ENCODE peak calls at places on chromosomes 11 and 22, in seven cellular contexts. One of them, this sample, is unnamed.

GRCh38 chr11:78740175-78741161 is 165.8 kb upstream of the NARS2 start:
- DNase-seq in stimulated activated CD4-positive, alpha-beta T cell treated with anti-CD3 and anti-CD28 coated beads, Interleukin-2, amount 100 ng/mL, for 24 hours: no peak
- DNase-seq in AG09319: no peak
- DNase-seq in lower lobe of right lung: no peak
- DNase-seq in GF-D8: no peak
- DNase-seq in Daoy: no peak
- DNase-seq in A549: no peak
- DNase-seq in this sample: no peak

GRCh38 chr11:6414874-6415328 is 4.0 kb downstream of the APBB1 start:
- DNase-seq in A549: no peak
- DNase-seq in AG09319: no peak
- DNase-seq in lower lobe of right lung: no peak
- DNase-seq in Daoy: no peak
- DNase-seq in GF-D8: no peak
- DNase-seq in stimulated activated CD4-positive, alpha-beta T cell treated with anti-CD3 and anti-CD28 coated beads, Interleukin-2, amount 100 ng/mL, for 24 hours: peak; percentile 29
- DNase-seq in this sample: no peak

GRCh38 chr22:46791201-46791731 is 28.8 kb downstream of the TBC1D22A start:
- DNase-seq in Daoy: peak; percentile 79
- DNase-seq in GF-D8: no peak
- DNase-seq in stimulated activated CD4-positive, alpha-beta T cell treated with anti-CD3 and anti-CD28 coated beads, Interleukin-2, amount 100 ng/mL, for 24 hours: peak; percentile 72
- DNase-seq in AG09319: no peak
- DNase-seq in lower lobe of right lung: no peak
- DNase-seq in A549: no peak
- DNase-seq in this sample: no peak

GRCh38 chr22:49783926-49784629 is 43.6 kb downstream of the BRD1 start:
- DNase-seq in Daoy: no peak
- DNase-seq in A549: no peak
- DNase-seq in lower lobe of right lung: peak; percentile 32
- DNase-seq in AG09319: no peak
- DNase-seq in GF-D8: no peak
- DNase-seq in stimulated activated CD4-positive, alpha-beta T cell treated with anti-CD3 and anti-CD28 coated beads, Interleukin-2, amount 100 ng/mL, for 24 hours: no peak
- DNase-seq in this sample: no peak

GRCh38 chr11:70233511-70233919 is 30.4 kb downstream of the FADD start:
- DNase-seq in AG09319: no peak
- DNase-seq in stimulated activated CD4-positive, alpha-beta T cell treated with anti-CD3 and anti-CD28 coated beads, Interleukin-2, amount 100 ng/mL, for 24 hours: no peak
- DNase-seq in Daoy: peak; percentile 94
- DNase-seq in A549: peak; percentile 94
- DNase-seq in lower lobe of right lung: no peak
- DNase-seq in GF-D8: no peak
- DNase-seq in this sample: no peak

GRCh38 chr11:86183694-86184093 is 60.9 kb upstream of the EED start:
- DNase-seq in Daoy: peak; percentile 57
- DNase-seq in stimulated activated CD4-positive, alpha-beta T cell treated with anti-CD3 and anti-CD28 coated beads, Interleukin-2, amount 100 ng/mL, for 24 hours: peak; percentile 30
- DNase-seq in AG09319: no peak
- DNase-seq in lower lobe of right lung: no peak
- DNase-seq in A549: no peak
- DNase-seq in GF-D8: no peak
- DNase-seq in this sample: no peak

GRCh38 chr11:115616941-115617340 is 112.7 kb upstream of the CADM1 start:
- DNase-seq in A549: no peak
- DNase-seq in lower lobe of right lung: no peak
- DNase-seq in GF-D8: no peak
- DNase-seq in Daoy: peak; percentile 96
- DNase-seq in stimulated activated CD4-positive, alpha-beta T cell treated with anti-CD3 and anti-CD28 coated beads, Interleukin-2, amount 100 ng/mL, for 24 hours: no peak
- DNase-seq in AG09319: peak; percentile 8
- DNase-seq in this sample: no peak

GRCh38 chr11:59523541-59523940 is 12.2 kb downstream of the OR4D9 start:
- DNase-seq in AG09319: no peak
- DNase-seq in GF-D8: no peak
- DNase-seq in Daoy: no peak
- DNase-seq in stimulated activated CD4-positive, alpha-beta T cell treated with anti-CD3 and anti-CD28 coated beads, Interleukin-2, amount 100 ng/mL, for 24 hours: no peak
- DNase-seq in lower lobe of right lung: no peak
- DNase-seq in A549: peak; percentile 30
- DNase-seq in this sample: no peak

GRCh38 chr22:21698430-21699329 is 32.9 kb downstream of the PPIL2 start:
- DNase-seq in AG09319: peak; percentile 19
- DNase-seq in GF-D8: no peak
- DNase-seq in Daoy: no peak
- DNase-seq in lower lobe of right lung: no peak
- DNase-seq in stimulated activated CD4-positive, alpha-beta T cell treated with anti-CD3 and anti-CD28 coated beads, Interleukin-2, amount 100 ng/mL, for 24 hours: no peak
- DNase-seq in A549: no peak
- DNase-seq in this sample: no peak

GRCh38 chr11:18367431-18367830 is 26.9 kb upstream of the LDHA start:
- DNase-seq in GF-D8: no peak
- DNase-seq in A549: no peak
- DNase-seq in Daoy: peak; percentile 6
- DNase-seq in AG09319: no peak
- DNase-seq in stimulated activated CD4-positive, alpha-beta T cell treated with anti-CD3 and anti-CD28 coated beads, Interleukin-2, amount 100 ng/mL, for 24 hours: no peak
- DNase-seq in lower lobe of right lung: no peak
- DNase-seq in this sample: no peak

GRCh38 chr22:37316875-37317371 is 34.6 kb downstream of the CYTH4 start:
- DNase-seq in stimulated activated CD4-positive, alpha-beta T cell treated with anti-CD3 and anti-CD28 coated beads, Interleukin-2, amount 100 ng/mL, for 24 hours: peak; percentile 75
- DNase-seq in Daoy: peak; percentile 94
- DNase-seq in GF-D8: peak; percentile 18
- DNase-seq in AG09319: peak; percentile 61
- DNase-seq in A549: peak; percentile 87
- DNase-seq in lower lobe of right lung: peak; percentile 78
- DNase-seq in this sample: peak; percentile 60

GRCh38 chr22:23180893-23181762 is 819 bp downstream of the BCR start:
- DNase-seq in lower lobe of right lung: peak; percentile 68
- DNase-seq in Daoy: no peak
- DNase-seq in stimulated activated CD4-positive, alpha-beta T cell treated with anti-CD3 and anti-CD28 coated beads, Interleukin-2, amount 100 ng/mL, for 24 hours: peak; percentile 30
- DNase-seq in GF-D8: no peak
- DNase-seq in A549: peak; percentile 26
- DNase-seq in AG09319: no peak
- DNase-seq in this sample: no peak

GRCh38 chr11:73386026-73386425 is 9.8 kb downstream of the RELT start:
- DNase-seq in Daoy: no peak
- DNase-seq in stimulated activated CD4-positive, alpha-beta T cell treated with anti-CD3 and anti-CD28 coated beads, Interleukin-2, amount 100 ng/mL, for 24 hours: no peak
- DNase-seq in A549: no peak
- DNase-seq in AG09319: no peak
- DNase-seq in GF-D8: peak; percentile 83
- DNase-seq in lower lobe of right lung: peak; percentile 82
- DNase-seq in this sample: no peak

GRCh38 chr22:30444632-30445437 is 19.3 kb downstream of the MTFP1 start:
- DNase-seq in A549: peak; percentile 62
- DNase-seq in AG09319: no peak
- DNase-seq in Daoy: peak; percentile 66
- DNase-seq in GF-D8: no peak
- DNase-seq in lower lobe of right lung: no peak
- DNase-seq in stimulated activated CD4-positive, alpha-beta T cell treated with anti-CD3 and anti-CD28 coated beads, Interleukin-2, amount 100 ng/mL, for 24 hours: peak; percentile 62
- DNase-seq in this sample: peak; percentile 65

GRCh38 chr11:17479284-17480214 is 2.9 kb upstream of the ABCC8 start:
- DNase-seq in stimulated activated CD4-positive, alpha-beta T cell treated with anti-CD3 and anti-CD28 coated beads, Interleukin-2, amount 100 ng/mL, for 24 hours: no peak
- DNase-seq in GF-D8: no peak
- DNase-seq in AG09319: no peak
- DNase-seq in lower lobe of right lung: no peak
- DNase-seq in Daoy: peak; percentile 47
- DNase-seq in A549: peak; percentile 24
- DNase-seq in this sample: no peak

GRCh38 chr11:126413843-126414405 is 58.4 kb downstream of the ST3GAL4 start:
- DNase-seq in GF-D8: no peak
- DNase-seq in AG09319: no peak
- DNase-seq in lower lobe of right lung: no peak
- DNase-seq in stimulated activated CD4-positive, alpha-beta T cell treated with anti-CD3 and anti-CD28 coated beads, Interleukin-2, amount 100 ng/mL, for 24 hours: no peak
- DNase-seq in A549: no peak
- DNase-seq in Daoy: no peak
- DNase-seq in this sample: no peak

GRCh38 chr11:2475151-2475918 is 30.5 kb downstream of the KCNQ1 start:
- DNase-seq in AG09319: no peak
- DNase-seq in stimulated activated CD4-positive, alpha-beta T cell treated with anti-CD3 and anti-CD28 coated beads, Interleukin-2, amount 100 ng/mL, for 24 hours: no peak
- DNase-seq in Daoy: no peak
- DNase-seq in GF-D8: no peak
- DNase-seq in A549: no peak
- DNase-seq in lower lobe of right lung: no peak
- DNase-seq in this sample: no peak

GRCh38 chr11:35162795-35163194 is 23.8 kb downstream of the CD44 start:
- DNase-seq in AG09319: no peak
- DNase-seq in Daoy: no peak
- DNase-seq in lower lobe of right lung: no peak
- DNase-seq in A549: no peak
- DNase-seq in stimulated activated CD4-positive, alpha-beta T cell treated with anti-CD3 and anti-CD28 coated beads, Interleukin-2, amount 100 ng/mL, for 24 hours: no peak
- DNase-seq in GF-D8: no peak
- DNase-seq in this sample: no peak

GRCh38 chr22:50119768-50120251 is 30.0 kb downstream of the MOV10L1 start:
- DNase-seq in Daoy: no peak
- DNase-seq in A549: no peak
- DNase-seq in GF-D8: no peak
- DNase-seq in AG09319: no peak
- DNase-seq in lower lobe of right lung: no peak
- DNase-seq in stimulated activated CD4-positive, alpha-beta T cell treated with anti-CD3 and anti-CD28 coated beads, Interleukin-2, amount 100 ng/mL, for 24 hours: no peak
- DNase-seq in this sample: no peak

GRCh38 chr11:67082071-67082791 is 25.6 kb downstream of the RHOD start:
- DNase-seq in A549: no peak
- DNase-seq in GF-D8: no peak
- DNase-seq in AG09319: no peak
- DNase-seq in lower lobe of right lung: no peak
- DNase-seq in Daoy: no peak
- DNase-seq in stimulated activated CD4-positive, alpha-beta T cell treated with anti-CD3 and anti-CD28 coated beads, Interleukin-2, amount 100 ng/mL, for 24 hours: no peak
- DNase-seq in this sample: no peak

GRCh38 chr11:60950024-60950423 is 2.0 kb downstream of the SLC15A3 start:
- DNase-seq in stimulated activated CD4-positive, alpha-beta T cell treated with anti-CD3 and anti-CD28 coated beads, Interleukin-2, amount 100 ng/mL, for 24 hours: no peak
- DNase-seq in Daoy: no peak
- DNase-seq in GF-D8: no peak
- DNase-seq in AG09319: no peak
- DNase-seq in lower lobe of right lung: no peak
- DNase-seq in A549: no peak
- DNase-seq in this sample: no peak

GRCh38 chr22:39241632-39242388 is 3.0 kb downstream of the PDGFB start:
- DNase-seq in Daoy: no peak
- DNase-seq in lower lobe of right lung: no peak
- DNase-seq in GF-D8: no peak
- DNase-seq in AG09319: no peak
- DNase-seq in A549: no peak
- DNase-seq in stimulated activated CD4-positive, alpha-beta T cell treated with anti-CD3 and anti-CD28 coated beads, Interleukin-2, amount 100 ng/mL, for 24 hours: peak; percentile 35
- DNase-seq in this sample: no peak

GRCh38 chr11:10669258-10670033 is 24.1 kb downstream of the IRAG1 start:
- DNase-seq in GF-D8: no peak
- DNase-seq in stimulated activated CD4-positive, alpha-beta T cell treated with anti-CD3 and anti-CD28 coated beads, Interleukin-2, amount 100 ng/mL, for 24 hours: no peak
- DNase-seq in Daoy: peak; percentile 16
- DNase-seq in A549: peak; percentile 29
- DNase-seq in lower lobe of right lung: no peak
- DNase-seq in AG09319: no peak
- DNase-seq in this sample: no peak

GRCh38 chr11:75563501-75563977 is 1.5 kb downstream of the SERPINH1 start:
- DNase-seq in Daoy: no peak
- DNase-seq in A549: no peak
- DNase-seq in lower lobe of right lung: no peak
- DNase-seq in AG09319: no peak
- DNase-seq in stimulated activated CD4-positive, alpha-beta T cell treated with anti-CD3 and anti-CD28 coated beads, Interleukin-2, amount 100 ng/mL, for 24 hours: no peak
- DNase-seq in GF-D8: no peak
- DNase-seq in this sample: no peak

GRCh38 chr11:57566564-57567209 is 785 bp downstream of the UBE2L6 start:
- DNase-seq in GF-D8: no peak
- DNase-seq in lower lobe of right lung: no peak
- DNase-seq in stimulated activated CD4-positive, alpha-beta T cell treated with anti-CD3 and anti-CD28 coated beads, Interleukin-2, amount 100 ng/mL, for 24 hours: peak; percentile 23
- DNase-seq in AG09319: no peak
- DNase-seq in A549: no peak
- DNase-seq in Daoy: no peak
- DNase-seq in this sample: no peak

GRCh38 chr11:1521382-1522080 is 35.0 kb upstream of the MOB2 start:
- DNase-seq in GF-D8: no peak
- DNase-seq in stimulated activated CD4-positive, alpha-beta T cell treated with anti-CD3 and anti-CD28 coated beads, Interleukin-2, amount 100 ng/mL, for 24 hours: no peak
- DNase-seq in AG09319: no peak
- DNase-seq in A549: no peak
- DNase-seq in lower lobe of right lung: no peak
- DNase-seq in Daoy: no peak
- DNase-seq in this sample: no peak

GRCh38 chr11:224424-224823 is 11.7 kb downstream of the SIRT3 start:
- DNase-seq in lower lobe of right lung: no peak
- DNase-seq in Daoy: no peak
- DNase-seq in GF-D8: no peak
- DNase-seq in A549: no peak
- DNase-seq in AG09319: no peak
- DNase-seq in stimulated activated CD4-positive, alpha-beta T cell treated with anti-CD3 and anti-CD28 coated beads, Interleukin-2, amount 100 ng/mL, for 24 hours: no peak
- DNase-seq in this sample: no peak

GRCh38 chr11:8671651-8672062 is 10.8 kb downstream of the TRIM66 start:
- DNase-seq in lower lobe of right lung: no peak
- DNase-seq in stimulated activated CD4-positive, alpha-beta T cell treated with anti-CD3 and anti-CD28 coated beads, Interleukin-2, amount 100 ng/mL, for 24 hours: no peak
- DNase-seq in AG09319: no peak
- DNase-seq in A549: no peak
- DNase-seq in GF-D8: no peak
- DNase-seq in Daoy: peak; percentile 87
- DNase-seq in this sample: no peak

GRCh38 chr11:33544593-33545373 is 155.8 kb downstream of the C11orf91 start:
- DNase-seq in Daoy: no peak
- DNase-seq in lower lobe of right lung: no peak
- DNase-seq in GF-D8: no peak
- DNase-seq in A549: no peak
- DNase-seq in AG09319: no peak
- DNase-seq in stimulated activated CD4-positive, alpha-beta T cell treated with anti-CD3 and anti-CD28 coated beads, Interleukin-2, amount 100 ng/mL, for 24 hours: no peak
- DNase-seq in this sample: no peak

GRCh38 chr11:118349475-118349874 is 5.3 kb downstream of the CD3G start:
- DNase-seq in Daoy: no peak
- DNase-seq in AG09319: no peak
- DNase-seq in GF-D8: no peak
- DNase-seq in stimulated activated CD4-positive, alpha-beta T cell treated with anti-CD3 and anti-CD28 coated beads, Interleukin-2, amount 100 ng/mL, for 24 hours: no peak
- DNase-seq in lower lobe of right lung: no peak
- DNase-seq in A549: no peak
- DNase-seq in this sample: no peak

This sample was measured in NCI-H1930.